ENCODE peak calls at places on chromosome 1, in ten cellular contexts. One of them, this sample, is unnamed.

GRCh38 chr1:29122987-29123870 is 474 bp downstream of the TMEM200B start:
- DNase-seq in Caco-2: peak
- DNase-seq in Panc1: no peak
- DNase-seq in endothelial cell: peak
- DNase-seq in adrenal gland: peak
- DNase-seq in brain microvascular endothelial cell: no peak
- DNase-seq in NB4: peak
- DNase-seq in fibroblast of pulmonary artery: peak
- DNase-seq in heart left ventricle: no peak
- DNase-seq in fibroblast of lung: peak
- DNase-seq in this sample: no peak

GRCh38 chr1:26731233-26731902 is 35.6 kb downstream of the ARID1A start:
- DNase-seq in heart left ventricle: no peak
- DNase-seq in fibroblast of pulmonary artery: no peak
- DNase-seq in Caco-2: no peak
- DNase-seq in fibroblast of lung: no peak
- DNase-seq in Panc1: no peak
- DNase-seq in NB4: no peak
- DNase-seq in adrenal gland: no peak
- DNase-seq in endothelial cell: no peak
- DNase-seq in brain microvascular endothelial cell: no peak
- DNase-seq in this sample: no peak

GRCh38 chr1:22750671-22751016 is 40.0 kb downstream of the EPHB2 start:
- DNase-seq in heart left ventricle: no peak
- DNase-seq in fibroblast of lung: peak
- DNase-seq in endothelial cell: no peak
- DNase-seq in adrenal gland: no peak
- DNase-seq in brain microvascular endothelial cell: no peak
- DNase-seq in NB4: no peak
- DNase-seq in Panc1: no peak
- DNase-seq in fibroblast of pulmonary artery: no peak
- DNase-seq in Caco-2: peak
- DNase-seq in this sample: peak

GRCh38 chr1:200530551-200531261 is 89.8 kb downstream of the KIF14 start:
- DNase-seq in endothelial cell: no peak
- DNase-seq in adrenal gland: no peak
- DNase-seq in fibroblast of pulmonary artery: no peak
- DNase-seq in Panc1: no peak
- DNase-seq in NB4: no peak
- DNase-seq in Caco-2: no peak
- DNase-seq in brain microvascular endothelial cell: no peak
- DNase-seq in fibroblast of lung: no peak
- DNase-seq in heart left ventricle: no peak
- DNase-seq in this sample: no peak

GRCh38 chr1:109273570-109274288 is 9.2 kb downstream of the PSRC1 start:
- DNase-seq in fibroblast of pulmonary artery: no peak
- DNase-seq in heart left ventricle: no peak
- DNase-seq in adrenal gland: no peak
- DNase-seq in NB4: no peak
- DNase-seq in brain microvascular endothelial cell: no peak
- DNase-seq in Caco-2: no peak
- DNase-seq in Panc1: no peak
- DNase-seq in endothelial cell: no peak
- DNase-seq in fibroblast of lung: no peak
- DNase-seq in this sample: no peak

GRCh38 chr1:3009021-3009420 is 12.2 kb upstream of the ACTRT2 start:
- DNase-seq in brain microvascular endothelial cell: no peak
- DNase-seq in endothelial cell: no peak
- DNase-seq in adrenal gland: no peak
- DNase-seq in Caco-2: no peak
- DNase-seq in NB4: no peak
- DNase-seq in heart left ventricle: no peak
- DNase-seq in Panc1: no peak
- DNase-seq in fibroblast of lung: no peak
- DNase-seq in fibroblast of pulmonary artery: no peak
- DNase-seq in this sample: no peak

GRCh38 chr1:52590275-52590674 is 11.9 kb upstream of the GPX7 start:
- DNase-seq in brain microvascular endothelial cell: no peak
- DNase-seq in Caco-2: no peak
- DNase-seq in NB4: no peak
- DNase-seq in endothelial cell: no peak
- DNase-seq in Panc1: no peak
- DNase-seq in adrenal gland: no peak
- DNase-seq in fibroblast of lung: no peak
- DNase-seq in fibroblast of pulmonary artery: no peak
- DNase-seq in heart left ventricle: no peak
- DNase-seq in this sample: no peak

GRCh38 chr1:177830531-177830930 is 139.3 kb downstream of the SEC16B start:
- DNase-seq in heart left ventricle: no peak
- DNase-seq in endothelial cell: no peak
- DNase-seq in adrenal gland: no peak
- DNase-seq in Panc1: no peak
- DNase-seq in fibroblast of lung: no peak
- DNase-seq in NB4: no peak
- DNase-seq in Caco-2: no peak
- DNase-seq in fibroblast of pulmonary artery: no peak
- DNase-seq in brain microvascular endothelial cell: no peak
- DNase-seq in this sample: no peak

GRCh38 chr1:214281902-214282695 is 1.1 kb downstream of the SMYD2 start:
- DNase-seq in Caco-2: peak
- DNase-seq in fibroblast of lung: peak
- DNase-seq in heart left ventricle: no peak
- DNase-seq in adrenal gland: peak
- DNase-seq in endothelial cell: no peak
- DNase-seq in fibroblast of pulmonary artery: peak
- DNase-seq in NB4: peak
- DNase-seq in Panc1: no peak
- DNase-seq in brain microvascular endothelial cell: peak
- DNase-seq in this sample: peak

GRCh38 chr1:148318123-148318899 is 164.8 kb downstream of the PPIAL4G start:
- DNase-seq in NB4: peak
- DNase-seq in fibroblast of pulmonary artery: peak
- DNase-seq in Caco-2: no peak
- DNase-seq in brain microvascular endothelial cell: no peak
- DNase-seq in fibroblast of lung: no peak
- DNase-seq in heart left ventricle: peak
- DNase-seq in Panc1: no peak
- DNase-seq in endothelial cell: peak
- DNase-seq in adrenal gland: no peak
- DNase-seq in this sample: no peak

GRCh38 chr1:201982082-201982922 is at the start of gene RNPEP:
- DNase-seq in brain microvascular endothelial cell: peak
- DNase-seq in fibroblast of pulmonary artery: peak
- DNase-seq in NB4: peak
- DNase-seq in endothelial cell: peak
- DNase-seq in Caco-2: peak
- DNase-seq in Panc1: no peak
- DNase-seq in fibroblast of lung: peak
- DNase-seq in heart left ventricle: peak
- DNase-seq in adrenal gland: peak
- DNase-seq in this sample: peak

GRCh38 chr1:183956559-183957188 is 80.9 kb downstream of the COLGALT2 start:
- DNase-seq in heart left ventricle: no peak
- DNase-seq in Panc1: peak
- DNase-seq in brain microvascular endothelial cell: peak
- DNase-seq in fibroblast of pulmonary artery: peak
- DNase-seq in Caco-2: no peak
- DNase-seq in endothelial cell: no peak
- DNase-seq in NB4: peak
- DNase-seq in fibroblast of lung: peak
- DNase-seq in adrenal gland: peak
- DNase-seq in this sample: peak

GRCh38 chr1:3544050-3544977 is 67.0 kb downstream of the MEGF6 start:
- DNase-seq in fibroblast of lung: no peak
- DNase-seq in endothelial cell: no peak
- DNase-seq in Caco-2: no peak
- DNase-seq in fibroblast of pulmonary artery: no peak
- DNase-seq in NB4: no peak
- DNase-seq in heart left ventricle: no peak
- DNase-seq in brain microvascular endothelial cell: no peak
- DNase-seq in adrenal gland: no peak
- DNase-seq in Panc1: no peak
- DNase-seq in this sample: no peak

GRCh38 chr1:4745560-4745959 is 91.2 kb downstream of the AJAP1 start:
- DNase-seq in Caco-2: peak
- DNase-seq in brain microvascular endothelial cell: no peak
- DNase-seq in fibroblast of pulmonary artery: no peak
- DNase-seq in NB4: no peak
- DNase-seq in endothelial cell: no peak
- DNase-seq in heart left ventricle: no peak
- DNase-seq in adrenal gland: no peak
- DNase-seq in Panc1: no peak
- DNase-seq in fibroblast of lung: no peak
- DNase-seq in this sample: no peak

GRCh38 chr1:4743978-4744750 is 89.8 kb downstream of the AJAP1 start:
- DNase-seq in Caco-2: no peak
- DNase-seq in brain microvascular endothelial cell: no peak
- DNase-seq in endothelial cell: no peak
- DNase-seq in Panc1: no peak
- DNase-seq in adrenal gland: peak
- DNase-seq in fibroblast of pulmonary artery: no peak
- DNase-seq in heart left ventricle: no peak
- DNase-seq in NB4: no peak
- DNase-seq in fibroblast of lung: no peak
- DNase-seq in this sample: no peak

GRCh38 chr1:4736254-4736653 is 81.8 kb downstream of the AJAP1 start:
- DNase-seq in endothelial cell: no peak
- DNase-seq in fibroblast of lung: no peak
- DNase-seq in fibroblast of pulmonary artery: no peak
- DNase-seq in heart left ventricle: peak
- DNase-seq in brain microvascular endothelial cell: no peak
- DNase-seq in Panc1: no peak
- DNase-seq in NB4: peak
- DNase-seq in adrenal gland: no peak
- DNase-seq in Caco-2: no peak
- DNase-seq in this sample: no peak

DNA sequence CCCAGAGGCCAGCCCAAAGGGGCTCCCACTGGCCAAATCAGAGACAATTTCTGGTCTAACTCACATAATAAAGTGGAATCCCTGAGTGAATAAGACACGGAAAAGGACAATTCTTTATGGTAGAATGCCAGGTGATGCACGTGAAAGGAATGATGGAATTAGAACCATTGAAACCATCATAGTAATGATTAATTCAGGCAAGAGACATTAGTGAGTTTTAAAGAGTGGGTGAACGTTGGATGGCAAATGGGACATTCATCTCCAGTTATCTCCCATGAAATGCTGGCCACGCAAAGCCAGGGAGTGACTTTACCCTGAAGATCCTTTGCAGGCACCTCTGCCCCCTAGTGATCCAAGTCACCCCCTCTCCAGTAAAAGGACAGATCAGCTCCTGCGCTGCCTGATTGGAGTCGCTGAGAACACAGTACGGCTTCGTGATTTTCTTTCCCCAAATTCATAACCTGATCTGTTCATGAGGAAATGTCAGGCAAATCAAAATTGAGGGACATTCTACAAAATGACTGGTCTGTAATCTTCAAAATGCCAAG is 87.5 kb downstream of the AJAP1 start:
- DNase-seq in adrenal gland: no peak
- DNase-seq in fibroblast of pulmonary artery: no peak
- DNase-seq in heart left ventricle: peak
- DNase-seq in endothelial cell: no peak
- DNase-seq in Panc1: no peak
- DNase-seq in fibroblast of lung: no peak
- DNase-seq in brain microvascular endothelial cell: no peak
- DNase-seq in Caco-2: no peak
- DNase-seq in NB4: no peak
- DNase-seq in this sample: no peak
- TF ChIP-seq CTCF in adrenal gland: no peak
- TF ChIP-seq CTCF in fibroblast of pulmonary artery: no peak
- TF ChIP-seq CTCF in heart left ventricle: no peak
- TF ChIP-seq CTCF in endothelial cell: no peak
- TF ChIP-seq CTCF in Panc1: no peak
- TF ChIP-seq CTCF in fibroblast of lung: no peak
- TF ChIP-seq CTCF in brain microvascular endothelial cell: no peak
- TF ChIP-seq CTCF in Caco-2: no peak
- TF ChIP-seq CTCF in NB4: peak
- TF ChIP-seq CTCF in this sample: no peak

DNA sequence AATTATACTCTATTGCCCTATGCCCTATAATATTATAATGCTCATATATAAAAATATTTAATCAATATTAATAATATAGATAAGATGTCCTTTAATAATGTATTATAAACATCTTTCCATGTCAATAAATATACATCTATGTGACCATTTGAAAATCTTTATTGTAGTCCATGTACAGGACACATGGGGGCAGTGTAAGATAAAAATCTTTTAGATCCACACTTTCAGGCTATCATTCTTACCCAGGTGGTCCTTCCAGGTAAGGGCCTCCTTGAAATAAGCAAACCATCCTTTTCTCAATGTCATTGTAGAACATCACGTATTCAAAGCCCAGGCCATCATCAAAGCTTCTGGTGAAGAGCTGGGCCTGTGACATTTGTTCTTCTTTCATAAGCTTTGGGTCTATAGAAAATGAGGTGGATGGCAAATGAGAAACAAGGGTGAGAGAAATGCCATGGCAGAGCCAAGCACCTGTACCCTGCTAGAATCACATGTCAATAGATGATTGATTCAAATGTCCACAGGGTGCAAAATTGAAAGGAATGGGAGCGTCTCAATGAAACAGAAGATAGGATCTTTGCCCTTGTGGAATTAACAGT is 20.2 kb downstream of the THEM4 start:
- DNase-seq in Caco-2: peak
- DNase-seq in Panc1: no peak
- DNase-seq in endothelial cell: no peak
- DNase-seq in heart left ventricle: no peak
- DNase-seq in adrenal gland: no peak
- DNase-seq in fibroblast of pulmonary artery: no peak
- DNase-seq in NB4: peak
- DNase-seq in brain microvascular endothelial cell: no peak
- DNase-seq in fibroblast of lung: no peak
- DNase-seq in this sample: peak
- TF ChIP-seq CTCF in Caco-2: peak
- TF ChIP-seq CTCF in Panc1: peak
- TF ChIP-seq CTCF in endothelial cell: peak
- TF ChIP-seq CTCF in heart left ventricle: peak
- TF ChIP-seq CTCF in adrenal gland: peak
- TF ChIP-seq CTCF in fibroblast of pulmonary artery: peak
- TF ChIP-seq CTCF in NB4: no peak
- TF ChIP-seq CTCF in brain microvascular endothelial cell: peak
- TF ChIP-seq CTCF in fibroblast of lung: peak
- TF ChIP-seq CTCF in this sample: peak

GRCh38 chr1:209585672-209586071 is 2.2 kb downstream of the CAMK1G start:
- DNase-seq in NB4: no peak
- DNase-seq in endothelial cell: peak
- DNase-seq in heart left ventricle: peak
- DNase-seq in Caco-2: peak
- DNase-seq in fibroblast of pulmonary artery: peak
- DNase-seq in fibroblast of lung: peak
- DNase-seq in adrenal gland: peak
- DNase-seq in Panc1: no peak
- DNase-seq in brain microvascular endothelial cell: no peak
- DNase-seq in this sample: no peak
- TF ChIP-seq CTCF in NB4: no peak
- TF ChIP-seq CTCF in endothelial cell: no peak
- TF ChIP-seq CTCF in heart left ventricle: no peak
- TF ChIP-seq CTCF in Caco-2: peak
- TF ChIP-seq CTCF in fibroblast of pulmonary artery: no peak
- TF ChIP-seq CTCF in fibroblast of lung: no peak
- TF ChIP-seq CTCF in adrenal gland: no peak
- TF ChIP-seq CTCF in Panc1: no peak
- TF ChIP-seq CTCF in brain microvascular endothelial cell: peak
- TF ChIP-seq CTCF in this sample: peak

GRCh38 chr1:11735854-11736745 is at the start of gene AGTRAP:
- DNase-seq in Caco-2: peak
- DNase-seq in fibroblast of pulmonary artery: peak
- DNase-seq in fibroblast of lung: peak
- DNase-seq in Panc1: no peak
- DNase-seq in brain microvascular endothelial cell: peak
- DNase-seq in endothelial cell: peak
- DNase-seq in adrenal gland: peak
- DNase-seq in heart left ventricle: peak
- DNase-seq in NB4: peak
- DNase-seq in this sample: peak
- TF ChIP-seq CTCF in Caco-2: peak
- TF ChIP-seq CTCF in fibroblast of pulmonary artery: no peak
- TF ChIP-seq CTCF in fibroblast of lung: no peak
- TF ChIP-seq CTCF in Panc1: no peak
- TF ChIP-seq CTCF in brain microvascular endothelial cell: peak
- TF ChIP-seq CTCF in endothelial cell: no peak
- TF ChIP-seq CTCF in adrenal gland: no peak
- TF ChIP-seq CTCF in heart left ventricle: no peak
- TF ChIP-seq CTCF in NB4: no peak
- TF ChIP-seq CTCF in this sample: peak